ENCODE peak calls at places on chromosomes 1 and 21, in ten cellular contexts. Z, J, H, D, B, L, M, R, V and C are unnamed samples.

GRCh38 chr1:203287109-203287893 is 18.0 kb upstream of the BTG2 start:
- DNase-seq in Z (no peak), J (peak), H (peak), D (no peak), B (peak), L (no peak), M (no peak), R (peak), V (peak), C (no peak)

GRCh38 chr21:38410451-38410850 is 87.8 kb downstream of the ERG start:
- DNase-seq in Z (no peak), J (no peak), H (no peak), D (no peak), B (no peak), L (no peak), M (no peak), R (no peak), V (no peak), C (no peak)

GRCh38 chr1:10459185-10459584 is 9.4 kb downstream of the CORT start:
- DNase-seq in Z (peak), J (no peak), H (peak), D (peak), B (no peak), L (no peak), M (peak), R (no peak), V (peak), C (peak)

GRCh38 chr1:52426391-52426790 is 22.0 kb downstream of the PRPF38A start:
- DNase-seq in Z (no peak), J (no peak), H (no peak), D (no peak), B (no peak), L (no peak), M (peak), R (no peak), V (peak), C (peak)

GRCh38 chr1:54459714-54460113 is 53.5 kb upstream of the SSBP3 start:
- DNase-seq in Z (no peak), J (no peak), H (no peak), D (no peak), B (no peak), L (no peak), M (no peak), R (no peak), V (no peak), C (no peak)

GRCh38 chr1:27572679-27573426 is 31.1 kb downstream of the AHDC1 start:
- DNase-seq in Z (no peak), J (no peak), H (peak), D (no peak), B (no peak), L (no peak), M (peak), R (no peak), V (no peak), C (no peak)

GRCh38 chr1:9835758-9836631 is 12.2 kb upstream of the CLSTN1 start:
- DNase-seq in Z (no peak), J (no peak), H (peak), D (peak), B (no peak), L (no peak), M (peak), R (no peak), V (no peak), C (no peak)

GRCh38 chr21:20698585-20698984 is 299.6 kb upstream of the NCAM2 start:
- DNase-seq in Z (no peak), J (no peak), H (peak), D (no peak), B (no peak), L (no peak), M (no peak), R (no peak), V (no peak), C (no peak)

GRCh38 chr1:117235863-117236465 is 25.2 kb upstream of the VTCN1 start:
- DNase-seq in Z (no peak), J (no peak), H (no peak), D (no peak), B (no peak), L (no peak), M (no peak), R (peak), V (no peak), C (no peak)

GRCh38 chr1:94660994-94661393 is 119.4 kb upstream of the F3 start:
- DNase-seq in Z (no peak), J (no peak), H (peak), D (no peak), B (no peak), L (no peak), M (no peak), R (no peak), V (no peak), C (no peak)

GRCh38 chr1:152981181-152981871 is 2.6 kb upstream of the SPRR1A start:
- DNase-seq in Z (no peak), J (no peak), H (no peak), D (no peak), B (no peak), L (no peak), M (no peak), R (no peak), V (no peak), C (no peak)

GRCh38 chr1:18724001-18724411 is 93.4 kb downstream of the PAX7 start:
- DNase-seq in Z (no peak), J (no peak), H (no peak), D (no peak), B (no peak), L (no peak), M (no peak), R (no peak), V (no peak), C (no peak)

GRCh38 chr1:12654657-12655056 is 10.8 kb downstream of the AADACL4 start:
- DNase-seq in Z (no peak), J (no peak), H (no peak), D (no peak), B (no peak), L (no peak), M (no peak), R (no peak), V (no peak), C (no peak)

GRCh38 chr1:55048453-55049270 is 9.3 kb downstream of the PCSK9 start:
- DNase-seq in Z (no peak), J (no peak), H (no peak), D (no peak), B (no peak), L (no peak), M (no peak), R (no peak), V (no peak), C (no peak)

GRCh38 chr1:117599822-117600221 is 6.0 kb upstream of the TENT5C start:
- DNase-seq in Z (no peak), J (no peak), H (no peak), D (no peak), B (peak), L (no peak), M (no peak), R (no peak), V (no peak), C (no peak)

GRCh38 chr1:54803761-54804470 is 2.8 kb upstream of the TTC22 start:
- DNase-seq in Z (no peak), J (no peak), H (no peak), D (peak), B (no peak), L (no peak), M (peak), R (no peak), V (peak), C (peak)

GRCh38 chr1:70168283-70168682 is 37.1 kb downstream of the LRRC40 start:
- DNase-seq in Z (no peak), J (no peak), H (peak), D (no peak), B (no peak), L (no peak), M (no peak), R (no peak), V (no peak), C (no peak)

GRCh38 chr1:85453640-85454194 is 11.2 kb downstream of the DDAH1 start:
- DNase-seq in Z (no peak), J (no peak), H (no peak), D (no peak), B (no peak), L (no peak), M (no peak), R (no peak), V (peak), C (no peak)

GRCh38 chr21:36928960-36929359 is 37.5 kb downstream of the HLCS start:
- DNase-seq in Z (no peak), J (no peak), H (no peak), D (no peak), B (no peak), L (no peak), M (no peak), R (no peak), V (no peak), C (no peak)

GRCh38 chr1:8797230-8797629 is 20.2 kb downstream of the RERE start:
- DNase-seq in Z (no peak), J (no peak), H (no peak), D (peak), B (no peak), L (no peak), M (no peak), R (no peak), V (peak), C (no peak)

GRCh38 chr1:39965051-39965450 is 10.1 kb downstream of the MFSD2A start:
- DNase-seq in Z (no peak), J (no peak), H (no peak), D (no peak), B (no peak), L (no peak), M (no peak), R (no peak), V (no peak), C (no peak)

GRCh38 chr1:236067854-236068454 is 3.1 kb upstream of the NID1 start:
- DNase-seq in Z (no peak), J (no peak), H (no peak), D (peak), B (no peak), L (no peak), M (no peak), R (no peak), V (peak), C (no peak)

GRCh38 chr1:116738673-116739370 is 15.4 kb upstream of the CD2 start:
- DNase-seq in Z (no peak), J (peak), H (no peak), D (no peak), B (no peak), L (no peak), M (no peak), R (no peak), V (no peak), C (no peak)

GRCh38 chr1:66342707-66343106 is 191.2 kb upstream of the SGIP1 start:
- DNase-seq in Z (no peak), J (no peak), H (no peak), D (no peak), B (no peak), L (no peak), M (no peak), R (no peak), V (no peak), C (no peak)

GRCh38 chr1:107464827-107465226 is 324.0 kb downstream of the NTNG1 start:
- DNase-seq in Z (no peak), J (no peak), H (peak), D (no peak), B (no peak), L (no peak), M (no peak), R (no peak), V (no peak), C (no peak)

GRCh38 chr1:231867607-231868006 is 241.0 kb downstream of the DISC1 start:
- DNase-seq in Z (no peak), J (no peak), H (no peak), D (peak), B (no peak), L (no peak), M (no peak), R (no peak), V (no peak), C (no peak)

GRCh38 chr1:160076295-160076694 is 5.0 kb upstream of the KCNJ9 start:
- DNase-seq in Z (no peak), J (no peak), H (no peak), D (no peak), B (no peak), L (no peak), M (no peak), R (no peak), V (no peak), C (no peak)

GRCh38 chr1:163231385-163231784 is 28.7 kb upstream of the RGS5 start:
- DNase-seq in Z (peak), J (no peak), H (no peak), D (peak), B (no peak), L (no peak), M (peak), R (no peak), V (peak), C (peak)

GRCh38 chr1:211644653-211645052 is 30.8 kb downstream of the NEK2 start:
- DNase-seq in Z (no peak), J (no peak), H (no peak), D (no peak), B (no peak), L (no peak), M (no peak), R (no peak), V (no peak), C (no peak)

GRCh38 chr1:169644298-169644697 is 14.4 kb upstream of the SELP start:
- DNase-seq in Z (no peak), J (no peak), H (no peak), D (no peak), B (no peak), L (no peak), M (no peak), R (no peak), V (no peak), C (no peak)

GRCh38 chr1:63705058-63705457 is 68.8 kb upstream of the ROR1 start:
- DNase-seq in Z (no peak), J (no peak), H (no peak), D (no peak), B (peak), L (no peak), M (no peak), R (no peak), V (no peak), C (no peak)

GRCh38 chr1:152186556-152187285 is 27.7 kb upstream of the RPTN start:
- DNase-seq in Z (no peak), J (no peak), H (peak), D (no peak), B (no peak), L (no peak), M (no peak), R (no peak), V (no peak), C (no peak)

GRCh38 chr1:1079408-1080121 is 5.5 kb upstream of the RNF223 start:
- DNase-seq in Z (peak), J (no peak), H (peak), D (peak), B (peak), L (no peak), M (peak), R (no peak), V (peak), C (no peak)

GRCh38 chr1:113536182-113536780 is 146.0 kb downstream of the MAGI3 start:
- DNase-seq in Z (no peak), J (no peak), H (no peak), D (peak), B (no peak), L (no peak), M (peak), R (no peak), V (peak), C (peak)

GRCh38 chr1:236419502-236419901 is 25.4 kb downstream of the EDARADD start:
- DNase-seq in Z (no peak), J (no peak), H (no peak), D (no peak), B (no peak), L (no peak), M (no peak), R (no peak), V (no peak), C (no peak)

GRCh38 chr1:228029281-228029680 is 22.5 kb downstream of the WNT3A start:
- DNase-seq in Z (no peak), J (no peak), H (no peak), D (no peak), B (no peak), L (no peak), M (no peak), R (no peak), V (no peak), C (no peak)